ENCODE peak calls at places on chromosomes 6 and 20, in four cellular contexts. One of them, this sample, is unnamed.

GRCh38 chr6:121645100-121645745 is 209.8 kb downstream of the GJA1 start:
- DNase-seq in left lung: no peak
- DNase-seq in transverse colon: no peak
- DNase-seq in ovary: no peak
- DNase-seq in this sample: no peak

GRCh38 chr6:94300424-94301144 is 881.2 kb upstream of the EPHA7 start:
- DNase-seq in left lung: no peak
- DNase-seq in transverse colon: no peak
- DNase-seq in ovary: no peak
- DNase-seq in this sample: no peak

GRCh38 chr20:11329271-11329670 is 588.4 kb upstream of the BTBD3 start:
- DNase-seq in left lung: no peak
- DNase-seq in transverse colon: no peak
- DNase-seq in ovary: no peak
- DNase-seq in this sample: no peak

GRCh38 chr20:11850901-11851300 is 66.8 kb upstream of the BTBD3 start:
- DNase-seq in left lung: no peak
- DNase-seq in transverse colon: no peak
- DNase-seq in ovary: no peak
- DNase-seq in this sample: no peak

GRCh38 chr6:27617046-27617687 is 144.3 kb upstream of the ZNF184 start:
- DNase-seq in left lung: no peak
- DNase-seq in transverse colon: no peak
- DNase-seq in ovary: no peak
- DNase-seq in this sample: no peak

GRCh38 chr20:61476956-61477355 is 224.9 kb downstream of the CDH4 start:
- DNase-seq in left lung: no peak
- DNase-seq in transverse colon: no peak
- DNase-seq in ovary: no peak
- DNase-seq in this sample: no peak

GRCh38 chr6:1558388-1558787 is 51.3 kb upstream of the FOXC1 start:
- DNase-seq in left lung: no peak
- DNase-seq in transverse colon: no peak
- DNase-seq in ovary: no peak
- DNase-seq in this sample: no peak

GRCh38 chr6:134176283-134176975 is 124.0 kb upstream of the SLC2A12 start:
- DNase-seq in left lung: peak; percentile 92
- DNase-seq in transverse colon: no peak
- DNase-seq in ovary: peak; percentile 75
- DNase-seq in this sample: peak; percentile 72

GRCh38 chr6:160297310-160297709 is 38.7 kb upstream of the SLC22A2 start:
- DNase-seq in left lung: no peak
- DNase-seq in transverse colon: peak; percentile 47
- DNase-seq in ovary: no peak
- DNase-seq in this sample: no peak

GRCh38 chr20:22691369-22692118 is 107.2 kb upstream of the FOXA2 start:
- DNase-seq in left lung: peak; percentile 91
- DNase-seq in transverse colon: peak; percentile 73
- DNase-seq in ovary: peak; percentile 83
- DNase-seq in this sample: peak; percentile 77

GRCh38 chr6:78611886-78612480 is 255.4 kb upstream of the IRAK1BP1 start:
- DNase-seq in left lung: no peak
- DNase-seq in transverse colon: no peak
- DNase-seq in ovary: no peak
- DNase-seq in this sample: no peak

GRCh38 chr20:61349447-61350165 is 97.5 kb downstream of the CDH4 start:
- DNase-seq in left lung: no peak
- DNase-seq in transverse colon: no peak
- DNase-seq in ovary: no peak
- DNase-seq in this sample: no peak

GRCh38 chr6:127457444-127458064 is 1.6 kb downstream of the KIAA0408 start:
- DNase-seq in left lung: no peak
- DNase-seq in transverse colon: no peak
- DNase-seq in ovary: no peak
- DNase-seq in this sample: no peak

GRCh38 chr20:23059831-23060230 is 10.4 kb upstream of the THBD start:
- DNase-seq in left lung: no peak
- DNase-seq in transverse colon: no peak
- DNase-seq in ovary: no peak
- DNase-seq in this sample: no peak

GRCh38 chr6:163761491-163761890 is 347.0 kb downstream of the QKI start:
- DNase-seq in left lung: no peak
- DNase-seq in transverse colon: no peak
- DNase-seq in ovary: no peak
- DNase-seq in this sample: no peak

GRCh38 chr20:38790210-38791053 is 15.1 kb upstream of the PPP1R16B start:
- DNase-seq in left lung: no peak
- DNase-seq in transverse colon: no peak
- DNase-seq in ovary: no peak
- DNase-seq in this sample: no peak

GRCh38 chr20:19254956-19255355 is 42.5 kb downstream of the SLC24A3 start:
- DNase-seq in left lung: no peak
- DNase-seq in transverse colon: no peak
- DNase-seq in ovary: no peak
- DNase-seq in this sample: no peak

GRCh38 chr20:60727425-60727824 is 524.6 kb upstream of the CDH4 start:
- DNase-seq in left lung: no peak
- DNase-seq in transverse colon: no peak
- DNase-seq in ovary: no peak
- DNase-seq in this sample: no peak

GRCh38 chr20:3203315-3204123 is 963 bp downstream of the DDRGK1 start:
- DNase-seq in left lung: no peak
- DNase-seq in transverse colon: peak; percentile 37
- DNase-seq in ovary: peak; percentile 37
- DNase-seq in this sample: no peak

GRCh38 chr6:122580731-122581130 is 29.5 kb upstream of the PKIB start:
- DNase-seq in left lung: no peak
- DNase-seq in transverse colon: no peak
- DNase-seq in ovary: no peak
- DNase-seq in this sample: no peak

GRCh38 chr20:25270829-25271251 is 23.0 kb downstream of the PYGB start:
- DNase-seq in left lung: no peak
- DNase-seq in transverse colon: peak; percentile 4
- DNase-seq in ovary: peak; percentile 13
- DNase-seq in this sample: no peak

GRCh38 chr20:56371977-56372376 is 13.2 kb downstream of the FAM210B start:
- DNase-seq in left lung: no peak
- DNase-seq in transverse colon: no peak
- DNase-seq in ovary: no peak
- DNase-seq in this sample: no peak

GRCh38 chr6:9766240-9766915 is 648.5 kb downstream of the TFAP2A start:
- DNase-seq in left lung: no peak
- DNase-seq in transverse colon: no peak
- DNase-seq in ovary: no peak
- DNase-seq in this sample: no peak

GRCh38 chr20:58177799-58178198 is 50.7 kb downstream of the ANKRD60 start:
- DNase-seq in left lung: no peak
- DNase-seq in transverse colon: no peak
- DNase-seq in ovary: no peak
- DNase-seq in this sample: no peak

GRCh38 chr6:14670806-14671205 is 553.2 kb downstream of the CD83 start:
- DNase-seq in left lung: no peak
- DNase-seq in transverse colon: no peak
- DNase-seq in ovary: no peak
- DNase-seq in this sample: no peak

GRCh38 chr6:125983246-125983945 is 2.9 kb upstream of the TRMT11 start:
- DNase-seq in left lung: no peak
- DNase-seq in transverse colon: no peak
- DNase-seq in ovary: no peak
- DNase-seq in this sample: no peak

DNA sequence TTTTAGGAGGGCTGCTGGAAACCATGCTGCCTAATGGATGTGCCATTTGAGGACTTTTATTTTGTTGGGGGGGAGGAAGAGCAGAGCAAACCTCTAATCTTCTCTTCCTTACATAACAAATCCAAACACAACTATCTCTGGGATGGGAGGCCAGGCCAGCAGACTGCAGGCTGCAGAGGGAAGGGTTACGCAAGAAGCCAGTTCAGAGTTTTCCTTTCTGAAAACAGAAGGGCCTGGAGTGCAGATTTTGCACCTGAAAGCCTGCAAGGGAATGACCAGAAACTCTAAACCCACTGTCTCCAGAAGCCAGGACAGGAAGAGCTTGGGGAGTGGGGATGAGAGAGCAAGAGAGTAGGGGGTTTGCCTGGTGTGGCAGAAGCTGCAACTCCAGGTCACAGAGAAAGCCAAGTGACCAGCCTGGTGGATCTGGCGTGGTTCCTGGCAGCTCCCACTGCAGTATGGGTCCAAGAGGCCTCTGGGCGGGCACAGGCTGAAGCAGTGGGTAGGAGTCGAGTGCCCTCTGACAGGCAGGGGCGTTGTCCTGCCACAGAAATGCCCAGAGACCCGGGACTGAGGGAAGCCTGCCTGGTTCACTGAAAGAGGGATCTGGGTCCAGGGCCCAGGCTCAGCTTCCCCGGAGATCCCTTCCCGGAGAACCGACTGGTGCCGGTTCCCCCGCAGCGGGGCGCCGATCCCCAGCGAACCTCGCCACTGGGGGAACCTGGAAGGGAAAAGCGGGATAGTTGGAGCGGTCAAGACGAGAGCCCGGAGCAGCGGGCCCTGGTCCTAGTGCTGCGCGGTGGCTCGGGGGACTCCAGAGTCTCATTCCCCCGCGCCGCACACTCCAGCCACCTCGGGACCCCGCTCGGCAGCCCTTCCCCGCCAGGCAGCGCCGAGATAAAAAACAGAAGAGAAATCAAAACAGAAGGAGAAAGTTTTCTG is 6.7 kb downstream of the MAFB start:
- DNase-seq in left lung: peak; percentile 78
- DNase-seq in transverse colon: no peak
- DNase-seq in ovary: no peak
- DNase-seq in this sample: no peak
- H3K4me3 ChIP-seq in left lung: peak overlapping the region; percentile 76
- H3K4me3 ChIP-seq in transverse colon: no peak overlapping the region
- H3K4me3 ChIP-seq in ovary: no peak overlapping the region
- H3K4me3 ChIP-seq in this sample: peak overlapping the region; percentile 75

GRCh38 chr6:118307581-118307980 is 240.5 kb upstream of the PLN start:
- DNase-seq in left lung: no peak
- DNase-seq in transverse colon: no peak
- DNase-seq in ovary: no peak
- DNase-seq in this sample: no peak

GRCh38 chr6:118309337-118310093 is 238.6 kb upstream of the PLN start:
- DNase-seq in left lung: no peak
- DNase-seq in transverse colon: no peak
- DNase-seq in ovary: no peak
- DNase-seq in this sample: no peak

GRCh38 chr6:118305081-118305480 is 243.0 kb upstream of the PLN start:
- DNase-seq in left lung: no peak
- DNase-seq in transverse colon: no peak
- DNase-seq in ovary: no peak
- DNase-seq in this sample: no peak

GRCh38 chr6:118306640-118307238 is 241.4 kb upstream of the PLN start:
- DNase-seq in left lung: no peak
- DNase-seq in transverse colon: no peak
- DNase-seq in ovary: no peak
- DNase-seq in this sample: no peak
- H3K27ac ChIP-seq in left lung: no peak overlapping the region
- H3K27ac ChIP-seq in transverse colon: peak overlapping the region; percentile 29
- H3K27ac ChIP-seq in ovary: no peak overlapping the region
- H3K27ac ChIP-seq in this sample: peak overlapping the region; percentile 59

GRCh38 chr6:35729349-35729678 is 7.5 kb upstream of the ARMC12 start:
- DNase-seq in left lung: no peak
- DNase-seq in transverse colon: no peak
- DNase-seq in ovary: no peak
- DNase-seq in this sample: no peak

GRCh38 chr6:35731736-35732532 is 4.9 kb upstream of the ARMC12 start:
- DNase-seq in left lung: peak; percentile 99
- DNase-seq in transverse colon: peak; percentile 99
- DNase-seq in ovary: peak; percentile 97
- DNase-seq in this sample: peak; percentile 90

GRCh38 chr6:35729722-35730121 is 7.1 kb upstream of the ARMC12 start:
- DNase-seq in left lung: no peak
- DNase-seq in transverse colon: peak; percentile 69
- DNase-seq in ovary: no peak
- DNase-seq in this sample: no peak

GRCh38 chr6:35730745-35731413 is 6.0 kb upstream of the ARMC12 start:
- DNase-seq in left lung: no peak
- DNase-seq in transverse colon: no peak
- DNase-seq in ovary: no peak
- DNase-seq in this sample: no peak

DNA sequence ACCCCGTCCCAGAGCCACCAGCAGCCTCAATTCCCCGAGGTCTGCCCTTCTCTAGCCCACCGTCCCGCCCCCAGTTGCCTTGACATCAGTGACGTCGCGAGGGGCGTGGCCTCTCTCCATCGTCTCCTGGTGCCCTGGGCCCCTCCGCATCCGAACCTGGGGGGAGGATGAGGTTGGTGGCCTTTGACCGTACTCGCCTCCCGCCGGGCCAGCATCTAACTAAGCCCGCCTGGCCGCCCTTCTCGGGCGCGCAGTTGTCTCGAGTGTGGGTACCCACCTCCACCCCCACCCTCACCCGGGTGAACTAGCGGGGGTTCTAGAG is 5.5 kb upstream of the ARMC12 start:
- DNase-seq in left lung: peak; percentile 98
- DNase-seq in transverse colon: peak; percentile 98
- DNase-seq in ovary: peak; percentile 98
- DNase-seq in this sample: peak; percentile 97
- H3K4me3 ChIP-seq in left lung: peak overlapping the region; percentile 62
- H3K4me3 ChIP-seq in transverse colon: peak overlapping the region; percentile 54
- H3K4me3 ChIP-seq in ovary: peak overlapping the region; percentile 86
- H3K4me3 ChIP-seq in this sample: peak overlapping the region; percentile 72

DNA sequence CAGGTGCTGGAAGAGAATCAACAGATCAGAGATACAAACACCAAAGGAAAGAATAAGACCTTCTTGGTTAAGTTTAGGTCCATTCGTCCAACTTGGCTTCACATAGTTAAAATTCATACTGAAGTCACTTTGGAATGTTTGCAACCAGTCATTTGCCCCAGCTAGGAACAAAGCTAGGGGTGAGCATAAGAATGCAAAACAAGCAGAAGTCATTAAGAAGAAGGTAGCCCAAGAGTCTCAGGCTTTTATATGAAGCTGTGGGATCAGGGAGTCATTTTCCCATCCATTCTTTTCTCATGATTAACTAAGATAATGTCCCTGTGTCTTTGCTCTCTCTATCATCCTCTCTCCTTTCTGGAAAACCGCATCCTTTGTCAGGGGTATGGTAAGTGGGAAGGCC is 51.5 kb upstream of the TMEM170B start:
- DNase-seq in left lung: no peak
- DNase-seq in transverse colon: no peak
- DNase-seq in ovary: no peak
- DNase-seq in this sample: no peak
- H3K27ac ChIP-seq in left lung: no peak overlapping the region
- H3K27ac ChIP-seq in transverse colon: no peak overlapping the region
- H3K27ac ChIP-seq in ovary: no peak overlapping the region
- H3K27ac ChIP-seq in this sample: no peak overlapping the region

GRCh38 chr6:143674466-143675114 is 3.2 kb upstream of the PHACTR2 start:
- DNase-seq in left lung: no peak
- DNase-seq in transverse colon: no peak
- DNase-seq in ovary: no peak
- DNase-seq in this sample: no peak
- H3K4me3 ChIP-seq in left lung: no peak overlapping the region
- H3K4me3 ChIP-seq in transverse colon: no peak overlapping the region
- H3K4me3 ChIP-seq in ovary: no peak overlapping the region
- H3K4me3 ChIP-seq in this sample: no peak overlapping the region

GRCh38 chr20:44231713-44232468 is 15.2 kb upstream of the GDAP1L1 start:
- DNase-seq in left lung: no peak
- DNase-seq in transverse colon: no peak
- DNase-seq in ovary: no peak
- DNase-seq in this sample: no peak
- H3K27ac ChIP-seq in left lung: no peak overlapping the region
- H3K27ac ChIP-seq in transverse colon: no peak overlapping the region
- H3K27ac ChIP-seq in ovary: no peak overlapping the region
- H3K27ac ChIP-seq in this sample: no peak overlapping the region

This sample was measured in dorsolateral prefrontal cortex.